ENCODE peak calls at places on chromosomes 5 and 9, in nine cellular contexts. N, L, G, H, B, R, Z, P and T are unnamed samples.

GRCh38 chr5:93186031-93186682 is 394.9 kb downstream of the NR2F1-AS1 start:
- DNase-seq in R (peak; percentile 72), N (no peak), Z (no peak), B (peak; percentile 94), G (no peak), L (no peak), P (no peak), H (no peak), T (no peak)

GRCh38 chr5:154166901-154167791 is 23.4 kb upstream of the GALNT10 start:
- DNase-seq in R (no peak), P (no peak), N (no peak), L (no peak), Z (no peak), G (no peak), B (no peak), H (no peak), T (no peak)

GRCh38 chr5:59042683-59043082 is 459.8 kb downstream of the RAB3C start:
- DNase-seq in G (no peak), B (peak; percentile 79), L (no peak), P (peak; percentile 76), H (peak; percentile 51), Z (no peak), N (no peak), R (no peak), T (no peak)

GRCh38 chr5:133365326-133365725 is 247.0 kb downstream of the FSTL4 start:
- DNase-seq in B (no peak), Z (peak; percentile 48), H (no peak), P (no peak), G (peak; percentile 50), L (peak; percentile 33), N (no peak), R (no peak), T (no peak)

GRCh38 chr5:60295423-60295822 is 401.9 kb upstream of the PDE4D start:
- DNase-seq in N (no peak), B (peak; percentile 25), Z (peak; percentile 2), G (no peak), P (no peak), R (peak; percentile 20), H (no peak), L (no peak), T (no peak)

GRCh38 chr9:135951889-135952663 is 9.1 kb downstream of the UBAC1 start:
- DNase-seq in G (no peak), L (no peak), B (peak; percentile 90), R (peak; percentile 42), H (no peak), Z (no peak), P (peak; percentile 76), N (no peak), T (no peak)

GRCh38 chr9:134376386-134377142 is 50.3 kb downstream of the RXRA start:
- DNase-seq in B (no peak), N (no peak), P (peak; percentile 68), H (no peak), Z (no peak), L (no peak), R (no peak), G (no peak), T (no peak)

GRCh38 chr9:104921067-104921741 is 6.8 kb downstream of the ABCA1 start:
- DNase-seq in Z (no peak), N (no peak), R (no peak), B (no peak), L (no peak), P (no peak), G (no peak), H (no peak), T (no peak)

GRCh38 chr9:88682431-88682831 is 147.5 kb downstream of the NXNL2 start:
- DNase-seq in P (no peak), N (peak; percentile 62), G (no peak), H (no peak), L (no peak), B (peak; percentile 7), R (no peak), Z (no peak), T (no peak)

GRCh38 chr5:178336889-178337785 is 104.5 kb upstream of the PHYKPL start:
- DNase-seq in L (no peak), Z (no peak), G (no peak), H (no peak), N (no peak), P (no peak), B (no peak), R (no peak), T (no peak)

GRCh38 chr9:126471084-126471611 is 142.6 kb upstream of the LMX1B start:
- DNase-seq in L (no peak), B (peak; percentile 60), P (peak; percentile 71), R (peak; percentile 77), G (peak; percentile 95), N (no peak), H (peak; percentile 94), Z (no peak), T (peak; percentile 37)

GRCh38 chr5:26568316-26568715 is 470.1 kb downstream of the CDH9 start:
- DNase-seq in G (no peak), N (no peak), Z (no peak), P (no peak), H (no peak), R (no peak), B (no peak), L (no peak), T (no peak)

GRCh38 chr9:86901511-86901910 is 45.8 kb downstream of the GAS1 start:
- DNase-seq in R (no peak), P (no peak), H (no peak), L (no peak), Z (no peak), N (no peak), G (no peak), B (no peak), T (no peak)

GRCh38 chr9:129183495-129184308 is 5.6 kb upstream of the IER5L start:
- DNase-seq in N (no peak), Z (no peak), R (no peak), B (no peak), L (no peak), G (no peak), H (peak; percentile 68), P (no peak), T (no peak)

GRCh38 chr9:129184743-129185142 is 6.7 kb upstream of the IER5L start:
- DNase-seq in R (no peak), P (no peak), L (no peak), B (no peak), H (no peak), N (no peak), G (no peak), Z (no peak), T (no peak)

GRCh38 chr9:129181246-129181645 is 3.2 kb upstream of the IER5L start:
- DNase-seq in N (no peak), R (no peak), Z (no peak), G (no peak), B (no peak), L (no peak), H (no peak), P (no peak), T (no peak)

GRCh38 chr9:129182122-129182521 is 4.1 kb upstream of the IER5L start:
- DNase-seq in G (no peak), L (no peak), N (no peak), R (no peak), Z (no peak), H (peak; percentile 69), B (no peak), P (no peak), T (no peak)

DNA sequence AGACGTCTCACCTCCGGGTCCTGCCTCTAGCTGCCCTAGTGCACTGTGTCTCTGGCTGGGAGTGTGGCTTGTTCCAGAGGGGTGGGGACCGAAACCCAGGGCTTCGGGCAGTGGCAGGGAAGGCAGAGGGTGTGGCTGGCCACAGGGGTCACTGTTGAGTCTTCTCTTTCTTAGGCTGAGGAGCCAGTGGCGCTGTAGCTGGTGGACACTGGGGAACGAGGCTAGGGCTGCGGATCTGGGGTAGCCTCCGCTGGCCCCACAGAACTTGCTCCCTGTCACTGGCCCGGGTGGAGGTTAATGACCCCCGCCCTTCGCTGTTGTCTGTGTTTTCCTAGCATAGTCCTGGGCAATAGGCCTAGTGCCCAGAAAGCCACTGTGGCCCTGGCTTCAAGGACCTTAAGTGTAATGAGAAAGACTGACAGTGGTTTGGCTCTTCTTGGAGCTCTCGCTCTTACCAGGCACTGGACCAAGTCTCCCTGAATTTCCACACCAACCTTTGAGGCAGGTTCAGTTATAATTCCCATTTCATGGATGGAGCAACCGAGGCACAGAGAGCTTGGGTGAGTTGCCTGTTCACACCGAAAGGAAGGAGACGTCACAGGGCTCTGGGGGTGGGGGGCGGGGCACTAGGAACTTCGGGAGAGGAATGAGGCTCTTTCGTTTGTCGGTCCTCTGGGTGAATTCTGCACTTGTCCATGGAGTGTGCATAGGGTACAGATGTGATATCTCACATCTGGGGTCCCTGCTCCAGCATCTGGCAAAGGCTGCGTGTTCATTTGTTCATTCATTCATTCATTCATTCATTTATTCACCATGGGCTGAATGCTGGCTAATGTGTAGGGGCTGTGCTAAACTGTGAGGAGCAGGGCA is 4.8 kb upstream of the IER5L start:
- DNase-seq in H (no peak), G (no peak), N (no peak), Z (peak; percentile 71), B (no peak), L (peak; percentile 38), P (peak; percentile 41), R (no peak), T (no peak)
- TF ChIP-seq CTCF in H (peak; percentile 13), G (no peak), N (no peak), Z (peak; percentile 60), B (peak; percentile 25), L (peak; percentile 64), P (peak; percentile 32), R (peak; percentile 34), T (no peak)

GRCh38 chr5:95646569-95647330 is at the start of gene RFESD:
- DNase-seq in B (peak; percentile 95), N (peak; percentile 98), G (peak; percentile 100), Z (peak; percentile 92), H (peak; percentile 100), P (peak; percentile 100), L (peak; percentile 92), R (peak; percentile 98), T (peak; percentile 96)
- TF ChIP-seq CTCF in B (peak; percentile 14), N (peak; percentile 28), G (no peak), Z (no peak), H (no peak), P (no peak), L (peak; percentile 39), R (no peak), T (no peak)

GRCh38 chr5:41122459-41122858 is 51.3 kb upstream of the MROH2B start:
- DNase-seq in B (no peak), G (no peak), P (no peak), N (no peak), L (no peak), Z (no peak), H (no peak), R (no peak), T (no peak)
- TF ChIP-seq CTCF in B (no peak), G (no peak), P (no peak), N (no peak), L (no peak), Z (no peak), H (no peak), R (no peak), T (no peak)

DNA sequence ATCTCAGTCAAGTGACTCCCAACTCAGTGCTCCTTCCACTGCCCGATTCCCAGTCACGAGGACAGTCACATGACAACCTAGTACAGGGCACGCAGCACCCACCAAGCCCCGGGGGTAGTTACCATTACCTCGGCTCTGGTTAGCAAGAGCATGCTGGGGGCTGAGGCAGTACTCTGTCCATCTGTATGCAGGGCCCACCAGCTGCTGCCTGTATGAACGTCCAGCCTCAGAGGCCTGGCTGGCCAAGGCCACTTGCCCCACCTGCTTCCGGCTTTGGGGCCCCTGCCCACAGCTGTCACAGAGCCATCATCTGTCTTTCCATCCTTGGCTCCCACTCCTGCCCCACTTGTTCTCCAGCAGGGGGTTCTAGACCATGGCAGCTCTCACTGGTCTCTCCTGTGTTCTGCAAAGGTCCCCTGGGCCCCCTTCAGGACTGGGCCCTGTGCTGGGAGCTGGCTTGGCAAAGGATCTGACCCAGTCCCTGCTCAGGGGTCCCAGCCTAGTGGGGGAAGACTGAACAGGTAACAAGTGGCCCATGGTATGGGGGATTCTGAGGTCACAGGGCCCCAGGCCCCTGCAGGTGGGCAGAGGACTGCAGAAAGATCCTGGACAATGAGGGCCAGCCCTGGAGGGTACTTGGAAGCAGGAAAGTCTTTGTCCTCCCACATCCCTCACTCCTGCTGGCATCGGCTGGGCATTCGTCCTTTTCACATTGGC is 3.3 kb downstream of the RPL35 start:
- DNase-seq in H (no peak), P (no peak), L (no peak), Z (no peak), R (no peak), B (no peak), G (no peak), N (no peak), T (no peak)
- TF ChIP-seq CTCF in H (no peak), P (peak; percentile 24), L (no peak), Z (no peak), R (no peak), B (no peak), G (no peak), N (no peak), T (no peak)